ENCODE peak calls at places on chromosome 17, in seven cellular contexts. Z is prostate gland, P is IMR-90, R is tibial nerve, K is cardiac muscle cell, D is Peyer's patch, V is fibroblast of lung. W is an unnamed sample. For H3K4me1, the result is how much of the 10 kb centered on the place peaks cover.

GRCh38 chr17:39576187-39576586 is 31.5 kb downstream of the NEUROD2 start:
- DNase-seq in P (no peak), D (no peak), V (no peak), R (no peak), K (peak), Z (no peak), W (no peak)

GRCh38 chr17:28227278-28228108 is 91.5 kb upstream of the TMEM97 start:
- DNase-seq in D (peak), R (no peak), P (no peak), K (peak), Z (peak), V (peak), W (no peak)

GRCh38 chr17:7215652-7216139 is 3.9 kb downstream of the DLG4 start:
- DNase-seq in V (peak), R (no peak), Z (no peak), P (peak), K (no peak), D (no peak), W (no peak)

GRCh38 chr17:6496116-6496481 is 51.8 kb downstream of the PIMREG start:
- DNase-seq in P (no peak), D (peak), R (no peak), Z (no peak), V (no peak), K (peak), W (no peak)

GRCh38 chr17:7589891-7590611 is at the start of gene SOX15:
- DNase-seq in P (peak), K (no peak), Z (peak), V (peak), R (no peak), D (no peak), W (no peak)

GRCh38 chr17:63446981-63447687 is 1.0 kb upstream of the CYB561 start:
- DNase-seq in V (no peak), Z (peak), K (no peak), P (no peak), R (no peak), D (peak), W (peak)

GRCh38 chr17:81976332-81977210 is 858 bp upstream of the ASPSCR1 start:
- DNase-seq in P (no peak), V (peak), R (no peak), K (no peak), D (peak), Z (no peak), W (no peak)

GRCh38 chr17:37391146-37391545 is 15.4 kb downstream of the C17orf78 start:
- DNase-seq in R (no peak), V (peak), P (peak), Z (no peak), D (no peak), K (no peak), W (no peak)

GRCh38 chr17:46159686-46160085 is 33.5 kb downstream of the KANSL1 start:
- DNase-seq in D (no peak), V (peak), Z (no peak), P (peak), R (no peak), K (no peak), W (no peak)

GRCh38 chr17:47738178-47738577 is 5.1 kb downstream of the TBX21 start:
- DNase-seq in P (no peak), D (peak), K (no peak), Z (no peak), R (no peak), V (no peak), W (no peak)

GRCh38 chr17:81298325-81298990 is 3.4 kb upstream of the SLC38A10 start:
- DNase-seq in K (no peak), R (no peak), D (no peak), P (no peak), Z (no peak), V (no peak), W (peak)

GRCh38 chr17:62802531-62803205 is 5.4 kb downstream of the MARCHF10 start:
- DNase-seq in R (no peak), K (no peak), V (peak), Z (no peak), P (no peak), D (no peak), W (no peak)

GRCh38 chr17:50461550-50462132 is 7.0 kb downstream of the CHAD start:
- DNase-seq in R (no peak), K (no peak), P (no peak), D (no peak), V (no peak), Z (no peak), W (no peak)

GRCh38 chr17:80892019-80892855 is 99.4 kb upstream of the CHMP6 start:
- DNase-seq in Z (peak), P (peak), R (no peak), D (peak), K (peak), V (peak), W (peak)

GRCh38 chr17:80168371-80168770 is 1.5 kb upstream of the CARD14 start:
- DNase-seq in Z (no peak), P (no peak), R (no peak), V (peak), D (no peak), K (no peak), W (no peak)

GRCh38 chr17:37787055-37787720 is 42.3 kb upstream of the HNF1B start:
- DNase-seq in Z (no peak), V (peak), K (no peak), D (peak), P (peak), R (no peak), W (no peak)

GRCh38 chr17:6173653-6174052 is 103.5 kb downstream of the WSCD1 start:
- DNase-seq in V (no peak), K (no peak), Z (no peak), R (no peak), D (peak), P (no peak), W (no peak)

GRCh38 chr17:76909971-76910760 is 42.0 kb downstream of the MGAT5B start:
- DNase-seq in K (peak), Z (peak), P (peak), R (no peak), V (peak), D (no peak), W (peak)

GRCh38 chr17:46109603-46110189 is 83.5 kb downstream of the KANSL1 start:
- DNase-seq in P (no peak), D (no peak), V (no peak), Z (no peak), K (no peak), R (no peak), W (no peak)

GRCh38 chr17:31724026-31724425 is 135.0 kb downstream of the COPRS start:
- DNase-seq in P (peak), K (no peak), V (peak), D (no peak), R (no peak), Z (no peak), W (no peak)

GRCh38 chr17:83202002-83203000 is 122.9 kb downstream of the METRNL start:
- DNase-seq in Z (peak), R (peak), V (no peak), K (no peak), D (peak), P (no peak), W (no peak)

GRCh38 chr17:63232565-63233310 is 213.4 kb downstream of the CYB561 start:
- DNase-seq in R (no peak), Z (no peak), D (no peak), K (no peak), P (no peak), V (no peak), W (no peak)

GRCh38 chr17:17865035-17865434 is 28.2 kb upstream of the SREBF1 start:
- DNase-seq in R (no peak), D (no peak), Z (no peak), K (no peak), V (no peak), P (no peak), W (no peak)

GRCh38 chr17:45895304-45895968 is 1.1 kb downstream of the MAPT start:
- DNase-seq in V (peak), K (peak), D (no peak), Z (no peak), R (no peak), P (no peak), W (peak)

GRCh38 chr17:17519886-17520285 is 23.7 kb upstream of the RASD1 start:
- DNase-seq in Z (no peak), V (no peak), D (no peak), K (no peak), P (no peak), R (no peak), W (no peak)

GRCh38 chr17:10121971-10122707 is 76.3 kb downstream of the GAS7 start:
- DNase-seq in K (no peak), Z (no peak), D (no peak), R (peak), P (peak), V (no peak), W (no peak)

GRCh38 chr17:40432864-40433528 is 10.3 kb upstream of the IGFBP4 start:
- DNase-seq in Z (no peak), D (peak), V (peak), P (peak), K (no peak), R (no peak), W (no peak)

GRCh38 chr17:4901648-4902344 is 1.1 kb downstream of the CHRNE start:
- DNase-seq in R (peak), D (no peak), P (no peak), K (no peak), V (peak), Z (no peak), W (no peak)

DNA sequence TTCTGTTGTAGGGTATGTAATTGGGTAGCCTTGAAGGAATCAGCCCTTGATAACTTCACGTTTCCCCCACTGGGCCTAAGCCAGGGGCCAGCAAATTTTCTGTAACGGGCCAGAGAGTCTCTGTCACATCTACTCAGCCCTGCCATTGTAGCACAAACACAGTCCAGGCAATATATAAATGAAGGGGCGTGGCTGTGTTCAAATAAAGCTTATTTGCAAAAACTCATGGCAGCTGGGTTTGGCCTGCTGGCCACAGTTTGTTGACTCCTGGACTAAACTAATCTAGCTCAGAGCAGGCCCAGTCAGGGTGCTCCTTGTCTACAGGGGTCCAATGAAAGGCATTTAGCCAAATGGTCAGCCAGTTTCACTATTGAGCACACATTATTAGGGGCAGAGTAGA is 141.6 kb downstream of the CCDC182 start:
- DNase-seq in Z (peak), R (no peak), P (no peak), V (no peak), D (no peak), K (no peak), W (no peak)
- H3K4me1 ChIP-seq in Z (under half), R (under half), P (under half), V (under half), D (under half), K (under half), W (half or more)

GRCh38 chr17:75649687-75650086 is 16.5 kb downstream of the SMIM5 start:
- DNase-seq in Z (no peak), R (no peak), P (no peak), D (no peak), K (no peak), V (no peak), W (no peak)
- H3K27ac ChIP-seq in Z (no peak), R (no peak), P (no peak), D (no peak), K (no peak), V (no peak), W (no peak)

GRCh38 chr17:75412455-75413317 is 7.2 kb upstream of the GRB2 start:
- DNase-seq in K (peak), V (peak), R (peak), P (peak), Z (peak), D (peak), W (peak)
- TF ChIP-seq CTCF in K (peak), V (peak), R (peak), P (peak), Z (peak), D (peak), W (peak)

GRCh38 chr17:75349589-75349988 is 55.9 kb downstream of the GRB2 start:
- DNase-seq in Z (no peak), D (no peak), R (no peak), V (no peak), K (no peak), P (no peak), W (no peak)
- H3K4me1 ChIP-seq in Z (under half), D (under half), R (under half), V (under half), K (under half), P (under half), W (half or more)

DNA sequence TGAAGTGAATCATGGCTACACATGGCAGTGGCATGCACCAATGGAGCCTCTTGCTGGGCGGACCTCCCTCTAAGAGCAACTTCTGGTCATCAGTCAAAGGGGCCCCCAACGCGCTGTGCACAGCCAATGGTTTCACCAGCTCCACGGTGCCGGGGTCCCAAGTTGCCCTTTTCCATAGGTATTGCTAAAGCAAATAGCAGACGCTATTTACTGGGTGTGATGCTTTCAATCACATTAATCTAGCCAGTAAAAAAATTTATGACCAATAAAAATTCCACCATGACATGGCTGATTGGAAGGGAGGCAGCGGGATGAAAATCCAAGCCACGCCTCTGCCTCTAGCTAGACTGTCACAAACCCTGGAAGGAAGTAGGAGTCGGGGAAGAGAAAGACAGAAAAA is 680.3 kb upstream of the SOX9 start:
- DNase-seq in R (no peak), D (no peak), Z (no peak), V (no peak), P (peak), K (no peak), W (no peak)
- H3K27ac ChIP-seq in R (no peak), D (no peak), Z (no peak), V (no peak), P (peak), K (no peak), W (no peak)

DNA sequence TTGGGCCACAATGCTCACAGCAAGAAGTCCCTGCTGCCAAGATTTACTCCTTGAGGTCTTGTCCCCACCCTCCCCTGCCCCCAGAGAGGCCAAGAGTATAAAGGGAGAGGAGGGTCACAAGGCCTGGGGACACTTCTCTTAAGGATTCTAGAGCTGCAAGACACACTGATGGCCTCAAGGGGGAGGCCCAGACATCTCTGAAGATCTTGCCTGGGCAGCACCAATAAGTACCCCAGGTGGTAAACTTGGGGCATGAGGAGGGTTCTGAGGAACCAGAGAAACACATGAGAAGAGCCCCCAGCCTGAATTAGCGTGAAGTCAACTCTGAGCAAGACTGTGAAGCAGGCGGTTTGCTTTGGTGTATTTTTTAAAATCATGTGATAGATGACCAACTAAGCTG is 26.8 kb upstream of the MTMR4 start:
- DNase-seq in K (no peak), Z (no peak), R (no peak), P (no peak), D (no peak), V (no peak), W (no peak)
- TF ChIP-seq CTCF in K (peak), Z (no peak), R (no peak), P (peak), D (no peak), V (peak), W (no peak)